ENCODE peak calls at places on chromosomes 11 and 22, in ten cellular contexts. M is heart left ventricle, H is A549, P is sigmoid colon, E is IMR-90, S is stomach, C is adrenal gland, F is transverse colon, A is HCT116, Z is ovary. Q is an unnamed sample.

GRCh38 chr11:106480581-106481185 is 403.2 kb downstream of the AASDHPPT start:
- DNase-seq in F (no peak), Z (no peak), S (no peak), H (no peak), C (no peak), M (no peak), E (peak; percentile 30), P (no peak), A (no peak), Q (no peak)

GRCh38 chr11:113363996-113364641 is 23.5 kb upstream of the ANKK1 start:
- DNase-seq in Z (no peak), E (no peak), A (no peak), P (no peak), H (no peak), M (no peak), F (no peak), C (no peak), S (no peak), Q (no peak)

GRCh38 chr22:48785792-48786678 is 1041.6 kb downstream of the BRD1 start:
- DNase-seq in S (no peak), C (no peak), E (no peak), A (no peak), P (peak; percentile 44), Z (no peak), H (no peak), M (no peak), F (no peak), Q (no peak)

GRCh38 chr11:134464981-134465730 is 53.1 kb upstream of the B3GAT1 start:
- DNase-seq in A (no peak), M (no peak), P (peak; percentile 8), E (no peak), S (no peak), C (no peak), F (no peak), H (no peak), Z (no peak), Q (no peak)

GRCh38 chr22:23058063-23058462 is 12.3 kb upstream of the GNAZ start:
- DNase-seq in P (no peak), A (no peak), M (no peak), C (no peak), H (no peak), E (no peak), Z (no peak), S (peak; percentile 7), F (no peak), Q (no peak)

GRCh38 chr22:42269407-42270177 is 861 bp downstream of the TCF20 start:
- DNase-seq in H (peak; percentile 68), P (peak; percentile 73), A (peak; percentile 48), S (peak; percentile 80), F (peak; percentile 84), M (peak; percentile 50), Z (peak; percentile 61), C (peak; percentile 41), E (no peak), Q (peak; percentile 71)

GRCh38 chr11:94934362-94934761 is 39.0 kb downstream of the CWC15 start:
- DNase-seq in H (no peak), P (no peak), A (no peak), E (peak; percentile 65), C (no peak), M (no peak), F (no peak), S (no peak), Z (no peak), Q (no peak)

GRCh38 chr11:73158356-73159051 is 16.4 kb upstream of the FCHSD2 start:
- DNase-seq in H (no peak), F (no peak), A (no peak), P (peak; percentile 40), Z (no peak), S (no peak), M (no peak), E (peak; percentile 90), C (no peak), Q (no peak)

GRCh38 chr11:55707029-55707428 is 45.0 kb downstream of the OR4C6 start:
- DNase-seq in H (peak; percentile 4), A (no peak), S (no peak), C (no peak), F (no peak), M (no peak), Z (no peak), P (no peak), E (peak; percentile 33), Q (peak; percentile 58)

GRCh38 chr11:61021661-61022212 is 50.3 kb downstream of the CD6 start:
- DNase-seq in M (no peak), Z (no peak), S (peak; percentile 91), F (peak; percentile 75), E (no peak), A (no peak), P (peak; percentile 64), C (no peak), H (no peak), Q (no peak)

GRCh38 chr11:118283311-118283636 is 19.2 kb upstream of the MPZL2 start:
- DNase-seq in H (no peak), M (no peak), A (no peak), S (no peak), C (no peak), E (no peak), F (no peak), Z (no peak), P (no peak), Q (no peak)

GRCh38 chr22:26428515-26429457 is at the start of gene ASPHD2:
- DNase-seq in F (peak; percentile 69), P (peak; percentile 73), S (peak; percentile 73), H (peak; percentile 18), E (peak; percentile 51), Z (peak; percentile 75), M (peak; percentile 53), A (no peak), C (peak; percentile 56), Q (peak; percentile 73)

GRCh38 chr11:95364324-95365295 is 133.6 kb upstream of the SESN3 start:
- DNase-seq in S (no peak), F (no peak), E (no peak), M (no peak), A (no peak), C (no peak), P (no peak), H (peak; percentile 36), Z (no peak), Q (peak; percentile 84)

GRCh38 chr11:65305501-65306268 is 9.0 kb upstream of the CDC42EP2 start:
- DNase-seq in Z (peak; percentile 50), P (peak; percentile 90), M (peak; percentile 59), C (no peak), F (peak; percentile 53), H (no peak), A (no peak), E (peak; percentile 90), S (peak; percentile 65), Q (no peak)

GRCh38 chr22:42294034-42294985 is 23.9 kb upstream of the TCF20 start:
- DNase-seq in F (peak; percentile 64), C (peak; percentile 60), M (peak; percentile 64), Z (peak; percentile 74), S (peak; percentile 38), E (peak; percentile 41), H (no peak), P (no peak), A (no peak), Q (peak; percentile 39)

GRCh38 chr22:27267145-27267544 is 534.4 kb downstream of the MN1 start:
- DNase-seq in E (no peak), M (no peak), C (no peak), H (no peak), Z (no peak), P (no peak), S (no peak), A (no peak), F (no peak), Q (no peak)

GRCh38 chr11:4190519-4190918 is 95.9 kb downstream of the RRM1 start:
- DNase-seq in E (no peak), P (no peak), Z (no peak), H (no peak), S (no peak), F (no peak), M (no peak), A (no peak), C (no peak), Q (no peak)

GRCh38 chr11:6438979-6439571 is 1.7 kb downstream of the HPX start:
- DNase-seq in Z (no peak), P (no peak), A (peak; percentile 43), E (peak; percentile 59), C (peak; percentile 72), H (peak; percentile 65), F (peak; percentile 62), S (peak; percentile 68), M (peak; percentile 51), Q (peak; percentile 74)

GRCh38 chr22:32684148-32684821 is 117.2 kb upstream of the TIMP3 start:
- DNase-seq in S (no peak), C (no peak), A (no peak), P (no peak), F (no peak), Z (no peak), H (no peak), M (no peak), E (peak; percentile 38), Q (no peak)

GRCh38 chr11:13668102-13668956 is at the start of gene FAR1:
- DNase-seq in M (peak; percentile 98), F (peak; percentile 98), C (peak; percentile 98), H (peak; percentile 97), A (peak; percentile 95), S (peak; percentile 96), E (peak; percentile 99), P (peak; percentile 99), Z (peak; percentile 97), Q (peak; percentile 97)
- TF ChIP-seq POLR2A in M (peak; percentile 87), F (peak; percentile 89), C (peak; percentile 58), H (peak; percentile 88), A (no peak), S (no peak), E (peak; percentile 51), P (peak; percentile 78), Z (peak; percentile 76), Q (peak; percentile 36)

GRCh38 chr11:76376746-76377558 is 4.0 kb downstream of the THAP12 start:
- DNase-seq in P (no peak), E (no peak), M (no peak), A (no peak), Z (no peak), S (no peak), H (no peak), F (no peak), C (no peak), Q (no peak)
- H3K4me3 ChIP-seq in P (no peak overlapping the region), E (no peak overlapping the region), M (no peak overlapping the region), A (no peak overlapping the region), Z (no peak overlapping the region), S (no peak overlapping the region), H (no peak overlapping the region), F (no peak overlapping the region), C (no peak overlapping the region), Q (peak overlapping the region; percentile 2)

GRCh38 chr11:67373916-67374570 is 645 bp upstream of the CLCF1 start:
- DNase-seq in M (peak; percentile 74), Z (peak; percentile 81), F (peak; percentile 83), S (peak; percentile 76), H (peak; percentile 96), A (peak; percentile 93), E (peak; percentile 96), P (peak; percentile 92), C (peak; percentile 85), Q (peak; percentile 95)
- TF ChIP-seq POLR2A in M (peak; percentile 40), Z (no peak), F (no peak), S (no peak), H (peak; percentile 36), A (peak; percentile 3), E (peak; percentile 70), P (no peak), C (no peak), Q (no peak)

DNA sequence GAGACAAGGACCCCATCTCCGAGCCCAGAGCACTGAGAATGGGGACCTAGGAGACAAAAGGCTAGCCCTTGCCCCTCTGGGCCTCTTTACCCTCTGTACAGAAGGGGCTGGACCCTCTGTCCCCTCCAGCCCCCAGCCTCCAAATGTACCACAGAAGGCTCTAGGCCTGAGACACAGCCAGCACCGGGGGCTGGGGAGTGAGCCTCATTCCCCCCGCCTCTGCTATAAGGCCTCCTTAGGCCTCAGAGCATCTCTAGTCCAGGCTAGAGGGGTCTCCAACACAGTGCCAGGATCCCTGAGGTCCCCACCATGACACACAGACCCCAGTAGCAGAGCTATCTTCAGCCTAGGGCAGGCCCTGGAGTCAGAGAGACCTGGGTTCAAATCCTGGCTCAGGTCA is 4.8 kb downstream of the SMTN start:
- DNase-seq in M (no peak), E (no peak), A (no peak), H (no peak), Z (no peak), C (no peak), P (no peak), F (no peak), S (no peak), Q (no peak)
- H3K4me3 ChIP-seq in M (peak overlapping the region; percentile 85), E (no peak overlapping the region), A (peak overlapping the region; percentile 78), H (no peak overlapping the region), Z (no peak overlapping the region), C (no peak overlapping the region), P (peak overlapping the region; percentile 82), F (no peak overlapping the region), S (peak overlapping the region; percentile 70), Q (peak overlapping the region; percentile 60)

Q was measured in NB4.